ENCODE peak calls at places on chromosomes 13 and 19, in five cellular contexts. Z is heart right ventricle, Y is Peyer's patch, F is astrocyte, G is gastrocnemius medialis. P is an unnamed sample. For H3K36me3, the result is how much of the 10 kb centered on the place peaks cover.

GRCh38 chr13:47480121-47480520 is 521.0 kb downstream of the SUCLA2 start:
- DNase-seq in G (no peak), F (peak), Y (no peak), Z (no peak), P (peak)

GRCh38 chr19:28294395-28294794 is 918.6 kb downstream of the UQCRFS1 start:
- DNase-seq in Z (no peak), Y (no peak), F (peak), G (no peak), P (no peak)

GRCh38 chr19:23561341-23561740 is 125.7 kb downstream of the ZNF675 start:
- DNase-seq in G (no peak), Y (no peak), Z (no peak), F (no peak), P (no peak)

GRCh38 chr19:46958542-46958941 is 61.1 kb upstream of the NPAS1 start:
- DNase-seq in Y (no peak), F (peak), G (no peak), Z (no peak), P (no peak)

GRCh38 chr19:27776524-27776923 is 1436.4 kb downstream of the UQCRFS1 start:
- DNase-seq in F (no peak), Y (no peak), G (no peak), Z (no peak), P (no peak)

GRCh38 chr13:21458816-21459701 is at the start of gene ZDHHC20:
- DNase-seq in Y (peak), G (peak), Z (peak), F (peak), P (peak)

GRCh38 chr13:103557878-103558277 is 491.7 kb upstream of the SLC10A2 start:
- DNase-seq in G (no peak), F (no peak), Z (no peak), Y (no peak), P (no peak)

GRCh38 chr13:107866666-107867623 is 348.4 kb downstream of the LIG4 start:
- DNase-seq in Y (no peak), Z (no peak), G (no peak), F (peak), P (no peak)

GRCh38 chr19:38425810-38426466 is at the start of gene RASGRP4:
- DNase-seq in F (no peak), Z (peak), Y (peak), G (no peak), P (no peak)

DNA sequence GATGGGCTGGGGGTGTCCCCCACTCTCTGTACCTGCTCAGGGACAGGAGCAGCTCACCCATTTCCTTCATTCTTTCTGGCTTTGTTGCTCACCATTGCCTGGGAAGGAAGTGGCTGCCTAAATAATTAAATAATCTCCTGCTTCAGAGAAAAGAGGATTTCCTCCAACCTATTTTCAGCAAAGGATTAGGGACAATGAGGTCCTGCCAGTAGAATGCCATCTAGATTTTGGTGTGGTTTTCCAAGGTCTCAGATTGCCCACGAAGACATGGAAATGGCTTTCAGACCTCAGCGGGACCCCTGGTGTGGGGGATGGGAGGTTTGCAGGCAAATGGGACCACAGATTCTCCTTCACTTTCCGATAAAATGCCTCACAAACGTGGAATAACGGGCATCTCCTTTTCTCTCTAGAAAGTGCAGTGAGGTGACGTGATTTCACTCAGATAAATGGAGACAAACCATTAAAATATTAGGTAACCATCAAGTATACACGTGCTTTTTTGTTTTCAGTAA is 14.9 kb downstream of the ATP11A start:
- DNase-seq in F (no peak), Y (no peak), G (no peak), Z (no peak), P (no peak)
- H3K4me3 ChIP-seq in F (no peak), Y (no peak), G (no peak), Z (no peak), P (no peak)

GRCh38 chr13:114012141-114012540 is 38.3 kb upstream of the C13orf46 start:
- DNase-seq in G (no peak), F (no peak), Z (no peak), Y (no peak), P (no peak)
- H3K36me3 ChIP-seq in G (half or more), F (under half), Z (under half), Y (under half), P (under half)

GRCh38 chr19:41554902-41555301 is 21.1 kb upstream of the CEACAM21 start:
- DNase-seq in G (no peak), F (no peak), Y (no peak), Z (no peak), P (no peak)

GRCh38 chr19:41551212-41551610 is 24.8 kb upstream of the CEACAM21 start:
- DNase-seq in Y (no peak), F (no peak), G (no peak), Z (no peak), P (no peak)

GRCh38 chr19:41553804-41554203 is 22.2 kb upstream of the CEACAM21 start:
- DNase-seq in F (no peak), Y (no peak), G (no peak), Z (no peak), P (no peak)

GRCh38 chr19:41551711-41552110 is 24.3 kb upstream of the CEACAM21 start:
- DNase-seq in Z (no peak), F (no peak), Y (no peak), G (no peak), P (no peak)

GRCh38 chr19:41552558-41552957 is 23.4 kb upstream of the CEACAM21 start:
- DNase-seq in G (no peak), Y (peak), Z (no peak), F (no peak), P (no peak)
- H3K4me3 ChIP-seq in G (no peak), Y (peak), Z (peak), F (no peak), P (no peak)

DNA sequence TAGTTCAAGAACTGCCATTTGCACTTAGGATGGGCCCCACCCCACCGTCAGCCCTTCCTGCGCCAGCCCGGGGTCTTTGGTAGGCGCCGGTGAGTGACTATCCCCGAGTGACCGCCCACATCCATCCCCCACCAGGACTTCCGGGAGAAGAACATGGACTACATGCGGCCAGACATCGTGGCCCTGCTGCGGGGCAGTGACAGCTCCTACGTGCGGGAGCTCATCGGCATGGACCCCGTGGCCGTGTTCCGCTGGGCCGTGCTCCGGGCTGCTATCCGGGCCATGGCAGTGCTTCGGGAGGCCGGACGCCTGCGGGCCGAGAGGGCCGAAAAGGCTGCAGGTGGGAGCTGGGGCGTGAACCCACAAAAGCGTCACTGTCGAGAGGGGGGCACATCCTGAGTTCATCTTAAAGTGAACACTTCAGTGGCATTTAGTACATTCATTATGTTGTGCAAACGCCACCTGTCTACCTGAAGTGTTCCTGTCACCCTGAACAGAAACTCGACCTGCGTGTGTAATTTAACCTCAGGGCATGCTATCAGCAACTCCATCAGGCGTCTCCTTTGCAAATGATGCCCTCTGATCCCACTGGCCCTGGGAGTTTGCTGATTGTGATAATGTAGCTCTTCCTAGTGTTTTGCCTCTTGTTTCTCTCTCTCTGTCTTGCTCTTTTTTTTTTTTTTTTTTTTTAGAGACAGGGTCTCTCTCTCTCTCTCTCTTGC is 42.4 kb upstream of the USE1 start:
- DNase-seq in Z (no peak), G (no peak), Y (no peak), F (no peak), P (no peak)
- H3K36me3 ChIP-seq in Z (under half), G (under half), Y (half or more), F (under half), P (under half)

DNA sequence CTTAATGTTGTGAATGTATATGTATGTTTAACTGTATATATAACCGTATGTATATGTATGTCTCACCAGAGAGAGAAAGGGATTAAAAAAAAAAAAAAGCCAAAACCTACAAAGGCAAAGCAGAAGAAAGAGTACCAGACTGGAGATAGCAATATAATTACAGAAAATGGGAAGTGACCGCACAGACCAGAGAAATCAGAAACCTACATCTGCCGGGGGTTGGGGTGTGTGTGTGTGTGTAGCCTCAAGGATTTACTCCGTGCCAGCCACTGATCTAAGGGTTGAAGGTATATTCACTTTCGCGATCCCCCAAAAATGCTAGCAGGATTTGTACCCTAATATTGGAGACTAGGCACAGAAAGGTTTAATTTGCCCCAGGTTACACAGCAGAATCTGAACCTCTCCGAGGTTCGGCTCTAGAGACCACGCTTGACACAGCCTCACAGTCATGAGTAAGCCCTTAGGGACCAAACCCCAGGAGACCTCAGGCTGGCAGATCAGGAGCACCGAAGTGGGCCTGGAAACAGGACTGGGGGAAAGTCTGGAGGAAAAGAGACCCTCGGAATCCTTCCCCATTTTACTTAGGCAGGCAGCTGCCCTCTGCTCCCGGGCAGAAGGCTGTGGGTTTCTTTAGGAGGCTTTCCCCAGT is 14.8 kb downstream of the ARL11 start:
- DNase-seq in Z (no peak), G (no peak), F (no peak), Y (peak), P (no peak)
- H3K4me3 ChIP-seq in Z (peak), G (no peak), F (no peak), Y (peak), P (no peak)

DNA sequence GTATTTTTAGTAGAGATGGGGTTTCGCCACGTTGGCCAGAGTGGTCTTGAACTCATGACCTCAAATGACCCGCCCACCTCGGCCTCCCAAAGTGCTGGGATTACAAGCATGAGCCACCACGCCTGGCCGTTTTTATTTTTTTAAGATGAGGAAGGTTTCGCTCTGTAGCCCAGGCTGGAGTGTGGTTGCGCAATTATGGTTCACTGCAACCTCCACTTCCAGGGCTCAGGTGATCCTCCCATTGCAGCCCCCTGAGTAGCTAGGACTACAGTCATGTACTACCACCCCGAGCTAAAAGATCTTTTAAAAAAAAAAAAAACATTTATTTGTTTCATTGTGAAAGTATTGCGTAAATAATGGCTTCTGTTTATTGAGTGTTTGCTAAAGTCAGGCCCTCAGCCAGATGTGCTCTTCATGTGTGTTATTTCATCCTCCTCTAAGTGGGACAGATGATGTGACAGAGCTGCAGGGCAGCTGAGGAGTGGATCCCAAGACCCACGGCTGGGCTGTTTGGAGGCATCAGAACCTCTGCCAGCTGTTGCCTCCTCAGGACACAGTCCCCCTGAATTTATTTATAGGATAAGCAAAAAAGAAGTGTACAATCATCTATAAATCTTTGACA is 18.5 kb downstream of the ILF3 start:
- DNase-seq in F (no peak), Y (no peak), G (peak), Z (no peak), P (no peak)
- H3K36me3 ChIP-seq in F (under half), Y (half or more), G (under half), Z (under half), P (under half)

GRCh38 chr13:25478186-25478585 is 106.4 kb downstream of the ATP8A2 start:
- DNase-seq in G (no peak), Z (no peak), F (peak), Y (no peak), P (peak)
- H3K4me3 ChIP-seq in G (no peak), Z (no peak), F (no peak), Y (no peak), P (no peak)

GRCh38 chr19:7559102-7559501 is 23.6 kb downstream of the PNPLA6 start:
- DNase-seq in Y (no peak), Z (no peak), G (no peak), F (no peak), P (no peak)

GRCh38 chr19:7556696-7557315 is 21.3 kb downstream of the PNPLA6 start:
- DNase-seq in Y (no peak), Z (no peak), G (no peak), F (no peak), P (no peak)

GRCh38 chr19:7560271-7560670 is 24.8 kb downstream of the PNPLA6 start:
- DNase-seq in Y (no peak), Z (no peak), G (no peak), F (no peak), P (no peak)

GRCh38 chr19:7561229-7561806 is 25.8 kb downstream of the PNPLA6 start:
- DNase-seq in G (no peak), F (no peak), Z (no peak), Y (no peak), P (no peak)

GRCh38 chr19:7558667-7559066 is 23.1 kb downstream of the PNPLA6 start:
- DNase-seq in Z (no peak), Y (no peak), G (no peak), F (no peak), P (no peak)
- H3K36me3 ChIP-seq in Z (under half), Y (half or more), G (half or more), F (under half), P (under half)

GRCh38 chr13:75137911-75138571 is 343.9 kb downstream of the TBC1D4 start:
- DNase-seq in Z (peak), Y (no peak), F (no peak), G (no peak), P (no peak)
- H3K4me3 ChIP-seq in Z (no peak), Y (no peak), F (no peak), G (no peak), P (no peak)

P was measured in bronchial epithelial cell.